ENCODE peak calls at places on chromosomes 2 and 18, in six cellular contexts. J is WERI-Rb-1, B is LoVo, A is iPS-NIHi11, X is neural progenitor cell, F is neuronal stem cell. Y is an unnamed sample.

GRCh38 chr2:95260028-95261023 is 13.9 kb upstream of the PROM2 start:
- DNase-seq in J (no peak), B (no peak), A (no peak), X (no peak), F (no peak), Y (no peak)

GRCh38 chr2:20541305-20541640 is 94.4 kb downstream of the RHOB start:
- DNase-seq in J (peak; percentile 65), B (no peak), A (no peak), X (no peak), F (no peak), Y (no peak)

GRCh38 chr2:68767996-68768395 is 33.4 kb downstream of the ARHGAP25 start:
- DNase-seq in J (no peak), B (no peak), A (no peak), X (no peak), F (no peak), Y (no peak)

GRCh38 chr2:8053241-8053640 is 628.6 kb upstream of the ID2 start:
- DNase-seq in J (no peak), B (no peak), A (no peak), X (no peak), F (no peak), Y (no peak)

GRCh38 chr2:202377308-202377736 is 1.2 kb downstream of the BMPR2 start:
- DNase-seq in J (peak; percentile 16), B (no peak), A (peak; percentile 46), X (peak; percentile 76), F (peak; percentile 32), Y (peak; percentile 46)

GRCh38 chr2:154992826-154993225 is 294.3 kb downstream of the KCNJ3 start:
- DNase-seq in J (no peak), B (no peak), A (no peak), X (no peak), F (no peak), Y (no peak)

GRCh38 chr2:147374410-147374811 is 470.4 kb upstream of the ACVR2A start:
- DNase-seq in J (no peak), B (no peak), A (no peak), X (no peak), F (no peak), Y (peak; percentile 37)

GRCh38 chr2:31282634-31283033 is 48.7 kb downstream of the EHD3 start:
- DNase-seq in J (no peak), B (no peak), A (no peak), X (no peak), F (no peak), Y (no peak)

GRCh38 chr2:236777408-236777807 is 207.8 kb downstream of the ACKR3 start:
- DNase-seq in J (no peak), B (no peak), A (no peak), X (no peak), F (no peak), Y (no peak)

GRCh38 chr2:128347701-128348504 is 29.2 kb upstream of the HS6ST1 start:
- DNase-seq in J (no peak), B (no peak), A (peak; percentile 74), X (peak; percentile 27), F (no peak), Y (peak; percentile 94)

GRCh38 chr18:31943895-31944816 is 1.2 kb upstream of the TRAPPC8 start:
- DNase-seq in J (no peak), B (no peak), A (no peak), X (no peak), F (no peak), Y (no peak)

GRCh38 chr2:127508621-127509034 is 17.7 kb downstream of the IWS1 start:
- DNase-seq in J (no peak), B (peak; percentile 91), A (peak; percentile 37), X (no peak), F (no peak), Y (peak; percentile 95)

GRCh38 chr2:191304939-191305875 is 60.0 kb downstream of the MYO1B start:
- DNase-seq in J (peak; percentile 68), B (no peak), A (no peak), X (peak; percentile 49), F (no peak), Y (peak; percentile 62)

GRCh38 chr2:69805887-69806286 is 23.6 kb upstream of the GMCL1 start:
- DNase-seq in J (no peak), B (no peak), A (no peak), X (no peak), F (no peak), Y (no peak)

GRCh38 chr2:217734999-217735398 is 267.8 kb downstream of the TNS1 start:
- DNase-seq in J (no peak), B (no peak), A (no peak), X (no peak), F (no peak), Y (no peak)

GRCh38 chr2:240294514-240294913 is 140.9 kb upstream of the GPC1 start:
- DNase-seq in J (no peak), B (no peak), A (no peak), X (no peak), F (no peak), Y (no peak)

GRCh38 chr2:138279871-138280270 is 221.7 kb upstream of the SPOPL start:
- DNase-seq in J (no peak), B (no peak), A (no peak), X (no peak), F (no peak), Y (no peak)

GRCh38 chr2:29259221-29259620 is 144.0 kb downstream of the CLIP4 start:
- DNase-seq in J (no peak), B (no peak), A (no peak), X (no peak), F (no peak), Y (peak; percentile 26)

GRCh38 chr18:46623541-46623940 is 33.5 kb downstream of the LOXHD1 start:
- DNase-seq in J (no peak), B (no peak), A (peak; percentile 26), X (no peak), F (no peak), Y (no peak)

GRCh38 chr2:152499921-152500320 is 164.9 kb downstream of the FMNL2 start:
- DNase-seq in J (no peak), B (no peak), A (no peak), X (no peak), F (no peak), Y (no peak)

Y was measured in MG63.